ENCODE peak calls at places on chromosomes 7 and 10, in four cellular contexts. V is activated T-cell treated with anti-CD3 and anti-CD28 coated beads, Interleukin-2, amount 50 U/mL, for 4 hours; T is NAMALWA; L is midbrain. H is an unnamed sample.

GRCh38 chr10:53022663-53023088 is 250.1 kb upstream of the MBL2 start:
- DNase-seq in V (no peak), L (no peak), T (no peak), H (no peak)

GRCh38 chr10:62047960-62048383 is 146.5 kb downstream of the ARID5B start:
- DNase-seq in V (peak), T (peak), L (no peak), H (no peak)

GRCh38 chr7:36795451-36796021 is 71.2 kb upstream of the AOAH start:
- DNase-seq in T (no peak), L (no peak), V (no peak), H (no peak)

GRCh38 chr10:17352583-17352982 is 101.8 kb downstream of the ST8SIA6 start:
- DNase-seq in L (no peak), V (no peak), T (no peak), H (no peak)

GRCh38 chr10:4676566-4676965 is 149.4 kb upstream of the AKR1E2 start:
- DNase-seq in V (no peak), T (no peak), L (no peak), H (no peak)

GRCh38 chr7:39810710-39811109 is 139.3 kb upstream of the CDK13 start:
- DNase-seq in L (no peak), V (no peak), T (no peak), H (no peak)

GRCh38 chr10:114087255-114087654 is 43.6 kb downstream of the ADRB1 start:
- DNase-seq in L (no peak), T (peak), V (no peak), H (no peak)

GRCh38 chr7:116610210-116610609 is 61.8 kb upstream of the MET start:
- DNase-seq in V (no peak), L (no peak), T (no peak), H (peak)

GRCh38 chr10:91652364-91652763 is 19.5 kb upstream of the PPP1R3C start:
- DNase-seq in V (no peak), L (no peak), T (no peak), H (peak)

GRCh38 chr7:117124585-117125220 is 171.4 kb downstream of the ST7 start:
- DNase-seq in T (peak), V (peak), L (no peak), H (peak)

GRCh38 chr7:131076032-131076431 is 251.6 kb upstream of the MKLN1 start:
- DNase-seq in V (no peak), T (no peak), L (no peak), H (peak)

GRCh38 chr10:3972460-3973366 is 187.7 kb upstream of the KLF6 start:
- DNase-seq in L (no peak), T (no peak), V (no peak), H (peak)

GRCh38 chr7:151876899-151877777 is at the start of gene PRKAG2:
- DNase-seq in T (no peak), V (peak), L (no peak), H (peak)

GRCh38 chr7:125279956-125280355 is 350.3 kb upstream of the POT1 start:
- DNase-seq in V (no peak), L (no peak), T (peak), H (no peak)

GRCh38 chr7:139109188-139109982 is at the start of gene ZC3HAV1:
- DNase-seq in V (peak), L (peak), T (peak), H (peak)

GRCh38 chr10:70602665-70603438 is at the start of gene PRF1:
- DNase-seq in L (no peak), V (peak), T (no peak), H (no peak)

GRCh38 chr10:84333864-84334451 is 5.6 kb downstream of the CCSER2 start:
- DNase-seq in T (peak), V (peak), L (no peak), H (peak)

GRCh38 chr7:118870187-118870586 is 645.7 kb downstream of the ANKRD7 start:
- DNase-seq in V (no peak), T (peak), L (no peak), H (no peak)

GRCh38 chr10:4820804-4821401 is 5.1 kb upstream of the AKR1E2 start:
- DNase-seq in L (peak), T (no peak), V (no peak), H (no peak)

GRCh38 chr10:75048669-75049098 is 62.8 kb upstream of the SAMD8 start:
- DNase-seq in T (no peak), L (no peak), V (no peak), H (peak)

GRCh38 chr10:10498781-10499180 is 518.9 kb upstream of the CELF2 start:
- DNase-seq in T (no peak), L (no peak), V (no peak), H (peak)

GRCh38 chr7:1124816-1125602 is 35.0 kb downstream of the ZFAND2A start:
- DNase-seq in T (no peak), V (no peak), L (no peak), H (peak)

GRCh38 chr7:47047384-47047783 is 534.5 kb downstream of the TNS3 start:
- DNase-seq in T (no peak), L (no peak), V (no peak), H (peak)

GRCh38 chr7:24283559-24283899 is 461 bp upstream of the NPY start:
- DNase-seq in T (no peak), V (no peak), L (no peak), H (no peak)

GRCh38 chr7:665751-666453 is 60.6 kb upstream of the DNAAF5 start:
- DNase-seq in V (no peak), T (no peak), L (peak), H (peak)

GRCh38 chr7:101173752-101174244 is 6.3 kb downstream of the NAT16 start:
- DNase-seq in T (peak), V (peak), L (no peak), H (no peak)

GRCh38 chr7:127759945-127760421 is 108.0 kb downstream of the SND1 start:
- DNase-seq in T (no peak), V (no peak), L (no peak), H (no peak)

GRCh38 chr10:122277737-122278136 is 6.6 kb downstream of the BTBD16 start:
- DNase-seq in L (no peak), T (no peak), V (no peak), H (no peak)

GRCh38 chr7:45001138-45001694 is 1.2 kb downstream of the CCM2 start:
- DNase-seq in T (peak), V (peak), L (no peak), H (no peak)

GRCh38 chr7:151425670-151426075 is 14.3 kb downstream of the CRYGN start:
- DNase-seq in T (no peak), L (no peak), V (no peak), H (peak)

GRCh38 chr10:86261933-86262665 is 104.5 kb downstream of the GRID1 start:
- DNase-seq in L (peak), T (peak), V (no peak), H (no peak)

GRCh38 chr7:155466814-155467675 is 9.1 kb downstream of the EN2 start:
- DNase-seq in V (no peak), L (no peak), T (no peak), H (no peak)

GRCh38 chr7:136869006-136869961 is 832 bp downstream of the CHRM2 start:
- DNase-seq in L (no peak), T (no peak), V (no peak), H (no peak)

GRCh38 chr10:94097656-94098055 is 103.9 kb downstream of the PLCE1 start:
- DNase-seq in L (no peak), V (no peak), T (no peak), H (no peak)

GRCh38 chr10:72228318-72228751 is 12.3 kb upstream of the ASCC1 start:
- DNase-seq in V (no peak), T (no peak), L (no peak), H (no peak)

GRCh38 chr10:132554991-132555647 is 17.5 kb downstream of the INPP5A start:
- DNase-seq in L (no peak), T (peak), V (no peak), H (no peak)

GRCh38 chr10:62637249-62638061 is 167.1 kb upstream of the ADO start:
- DNase-seq in L (no peak), T (peak), V (peak), H (peak)

GRCh38 chr10:116785282-116785681 is 42.9 kb upstream of the HSPA12A start:
- DNase-seq in L (no peak), V (no peak), T (no peak), H (no peak)

GRCh38 chr10:63466168-63466935 is 575 bp upstream of the JMJD1C start:
- DNase-seq in L (peak), T (peak), V (peak), H (peak)

H was measured in AG10803.